ENCODE peak calls at places on chromosome 20, in seven cellular contexts. L is H1, W is HepG2, H is K562, P is GM12891, B is SK-N-SH, N is GM12878. A is an unnamed sample.
A peak's percentile ranks its signal among the peaks of the same experiment; 100 is the strongest.

GRCh38 chr20:4814696-4815252 is 93.1 kb downstream of the PRND start:
- DNase-seq in L (no peak), H (no peak), P (peak; percentile 47), B (no peak), W (no peak), N (peak; percentile 83), A (peak; percentile 52)

GRCh38 chr20:10576411-10576810 is 97.4 kb downstream of the JAG1 start:
- DNase-seq in W (no peak), L (no peak), P (no peak), B (no peak), N (no peak), H (no peak), A (no peak)

GRCh38 chr20:15200139-15200538 is 862.7 kb upstream of the FLRT3 start:
- DNase-seq in N (peak; percentile 51), L (no peak), W (no peak), H (no peak), P (no peak), B (no peak), A (no peak)

GRCh38 chr20:45229264-45230056 is 8.3 kb downstream of the SEMG2 start:
- DNase-seq in W (peak; percentile 26), L (peak; percentile 96), P (peak; percentile 13), B (peak; percentile 12), N (no peak), H (peak; percentile 52), A (no peak)

GRCh38 chr20:63974402-63975200 is 4.8 kb downstream of the SAMD10 start:
- DNase-seq in L (no peak), H (no peak), B (peak; percentile 14), W (no peak), N (no peak), P (no peak), A (peak; percentile 23)

GRCh38 chr20:33644313-33645071 is 17.6 kb upstream of the C20orf144 start:
- DNase-seq in L (no peak), H (no peak), P (no peak), W (no peak), N (no peak), B (no peak), A (no peak)

GRCh38 chr20:14984768-14985622 is 647.6 kb upstream of the FLRT3 start:
- DNase-seq in L (no peak), B (no peak), P (no peak), W (peak; percentile 100), N (no peak), H (no peak), A (no peak)

GRCh38 chr20:32820000-32820697 is 395 bp downstream of the MAPRE1 start:
- DNase-seq in P (peak; percentile 75), W (peak; percentile 72), L (peak; percentile 93), N (no peak), B (peak; percentile 93), H (peak; percentile 89), A (peak; percentile 72)

GRCh38 chr20:4227085-4227821 is 211.9 kb upstream of the RNF24 start:
- DNase-seq in P (no peak), B (no peak), L (peak; percentile 59), N (no peak), H (peak; percentile 25), W (peak; percentile 68), A (no peak)

GRCh38 chr20:63850689-63851547 is 10.4 kb upstream of the ABHD16B start:
- DNase-seq in B (no peak), N (peak; percentile 83), W (no peak), H (no peak), P (peak; percentile 96), L (no peak), A (peak; percentile 96)

GRCh38 chr20:18839507-18840247 is 26.1 kb downstream of the SCP2D1 start:
- DNase-seq in P (no peak), B (no peak), W (no peak), N (no peak), H (no peak), L (no peak), A (no peak)

GRCh38 chr20:8020314-8021079 is 936 bp upstream of the TMX4 start:
- DNase-seq in N (peak; percentile 85), B (no peak), W (peak; percentile 23), L (no peak), P (no peak), H (no peak), A (no peak)

GRCh38 chr20:6783752-6784725 is 16.6 kb downstream of the BMP2 start:
- DNase-seq in H (no peak), P (no peak), N (no peak), B (no peak), W (no peak), L (no peak), A (no peak)

GRCh38 chr20:48102821-48103635 is 317.7 kb upstream of the SULF2 start:
- DNase-seq in L (no peak), P (no peak), N (no peak), H (no peak), B (no peak), W (no peak), A (no peak)

GRCh38 chr20:53707341-53708102 is 113.9 kb upstream of the ZNF217 start:
- DNase-seq in P (no peak), N (peak; percentile 72), B (no peak), H (no peak), W (no peak), L (no peak), A (no peak)

GRCh38 chr20:15759546-15760216 is 813.6 kb downstream of the KIF16B start:
- DNase-seq in L (no peak), H (no peak), B (peak; percentile 2), P (no peak), N (no peak), W (no peak), A (no peak)

GRCh38 chr20:31979713-31980426 is 11.9 kb downstream of the XKR7 start:
- DNase-seq in B (no peak), H (no peak), W (no peak), N (no peak), L (no peak), P (no peak), A (no peak)

GRCh38 chr20:44295995-44296394 is 15.0 kb downstream of the FITM2 start:
- DNase-seq in B (no peak), W (no peak), H (no peak), L (no peak), N (no peak), P (no peak), A (no peak)

DNA sequence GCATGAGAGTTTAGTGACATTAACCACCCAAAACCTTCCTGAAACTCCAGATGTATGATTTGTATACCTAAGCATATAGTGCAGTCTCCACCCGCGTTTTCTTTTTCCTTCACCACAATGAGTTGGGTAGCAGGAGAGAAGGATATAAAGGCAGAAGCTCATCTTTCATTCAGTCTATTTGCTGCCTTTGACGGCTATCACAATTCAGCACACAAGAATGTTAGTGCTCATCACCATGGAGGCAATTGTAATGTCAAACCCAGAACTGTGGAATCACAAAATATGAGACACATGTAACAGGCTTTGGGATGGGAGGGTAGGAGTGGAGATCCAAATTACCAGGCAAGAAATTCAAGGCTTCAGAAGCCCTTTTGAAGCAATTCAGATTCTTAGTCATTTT is 17.6 kb downstream of the ZHX3 start:
- DNase-seq in B (no peak), N (no peak), L (no peak), H (no peak), P (no peak), W (no peak), A (no peak)
- TF ChIP-seq POLR2AphosphoS5 in B (no peak), N (no peak), L (no peak), H (no peak), P (no peak), W (no peak), A (no peak)

GRCh38 chr20:24403410-24403809 is 66.0 kb upstream of the SYNDIG1 start:
- DNase-seq in H (no peak), L (no peak), B (no peak), W (no peak), P (no peak), N (no peak), A (no peak)
- TF ChIP-seq TAF1 in H (no peak), L (no peak), B (no peak), W (no peak), P (no peak), N (no peak), A (no peak)

GRCh38 chr20:36017034-36017951 is 48.9 kb downstream of the CNBD2 start:
- DNase-seq in L (no peak), N (no peak), P (no peak), B (no peak), W (no peak), H (no peak), A (no peak)
- TF ChIP-seq POLR2AphosphoS5 in L (no peak), N (no peak), P (no peak), B (no peak), W (no peak), H (no peak), A (no peak)

GRCh38 chr20:2804041-2804828 is 3.8 kb upstream of the CPXM1 start:
- DNase-seq in L (no peak), W (no peak), B (no peak), N (no peak), P (no peak), H (no peak), A (no peak)

GRCh38 chr20:2805682-2806350 is 5.4 kb upstream of the CPXM1 start:
- DNase-seq in N (no peak), B (peak; percentile 21), L (peak; percentile 61), H (peak; percentile 44), P (no peak), W (no peak), A (no peak)

GRCh38 chr20:2807019-2807418 is 6.6 kb upstream of the CPXM1 start:
- DNase-seq in P (no peak), L (no peak), H (no peak), N (no peak), B (no peak), W (no peak), A (no peak)

GRCh38 chr20:2806351-2806701 is 5.9 kb upstream of the CPXM1 start:
- DNase-seq in W (no peak), L (no peak), B (no peak), N (no peak), P (no peak), H (no peak), A (no peak)

DNA sequence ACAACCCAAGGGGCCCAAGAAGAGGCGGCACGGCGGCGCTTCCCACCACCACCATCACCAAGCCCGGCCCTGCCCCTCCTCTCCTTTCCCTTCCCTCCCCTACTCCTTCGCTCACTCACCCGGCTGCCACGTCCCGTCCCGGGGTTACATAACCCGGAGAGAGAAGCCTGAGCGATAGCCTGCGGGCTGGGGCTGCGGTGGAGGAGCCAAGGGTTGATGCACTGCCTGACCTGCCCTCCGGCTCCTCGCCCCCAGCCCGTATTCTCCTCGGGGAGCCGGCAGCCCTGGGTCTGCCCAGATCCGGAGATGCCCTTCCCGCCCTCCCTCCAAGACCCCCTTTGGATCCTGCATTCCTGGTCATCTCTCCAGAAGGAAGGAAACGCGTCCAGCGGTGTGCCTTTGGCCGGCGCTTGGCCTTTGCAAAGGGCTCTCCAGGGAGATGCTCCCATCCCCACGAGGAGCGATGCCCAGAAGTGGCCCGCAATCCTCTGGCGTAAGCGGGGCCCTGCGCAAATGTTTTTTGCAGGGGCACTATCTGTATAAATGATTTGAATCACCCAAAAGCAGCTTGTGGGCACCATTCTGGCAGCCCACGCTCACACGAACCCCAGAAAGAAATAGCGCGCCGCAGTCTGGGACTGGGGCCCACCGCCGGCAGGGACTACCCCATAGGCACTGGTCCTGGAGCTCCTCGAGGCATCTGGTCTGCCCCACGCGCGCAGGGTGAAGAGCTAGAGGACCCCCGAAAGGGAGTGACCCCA is 4.7 kb upstream of the CPXM1 start:
- DNase-seq in P (no peak), H (no peak), B (peak; percentile 25), N (no peak), W (no peak), L (peak; percentile 72), A (no peak)
- TF ChIP-seq TAF1 in P (no peak), H (no peak), B (no peak), N (no peak), W (no peak), L (no peak), A (no peak)